ENCODE peak calls at places on chromosomes 12 and 14, in six cellular contexts. T is stomach; I is naive thymus-derived CD4-positive, alpha-beta T cell; Q is K562; K is CD4-positive, alpha-beta memory T cell; D is sigmoid colon. Y is an unnamed sample.
A peak's percentile ranks its signal among the peaks of the same experiment; 100 is the strongest.

GRCh38 chr12:44246481-44247105 is 410.7 kb downstream of the TMEM117 start:
- DNase-seq in T (no peak), I (no peak), Q (no peak), K (no peak), D (no peak), Y (no peak)

GRCh38 chr12:124148481-124148880 is 146.4 kb upstream of the RFLNA start:
- DNase-seq in T (no peak), I (no peak), Q (no peak), K (no peak), D (no peak), Y (no peak)

GRCh38 chr12:82765971-82766705 is 79.4 kb downstream of the TMTC2 start:
- DNase-seq in T (no peak), I (no peak), Q (no peak), K (no peak), D (no peak), Y (no peak)

GRCh38 chr14:24067133-24068082 is 4.0 kb upstream of the CPNE6 start:
- DNase-seq in T (no peak), I (no peak), Q (no peak), K (no peak), D (peak; percentile 40), Y (no peak)

GRCh38 chr12:117151195-117152031 is 38.9 kb downstream of the FBXO21 start:
- DNase-seq in T (peak; percentile 60), I (no peak), Q (peak; percentile 84), K (no peak), D (peak; percentile 80), Y (peak; percentile 48)

GRCh38 chr12:125892276-125892675 is 827.0 kb downstream of the AACS start:
- DNase-seq in T (no peak), I (no peak), Q (no peak), K (no peak), D (no peak), Y (no peak)

GRCh38 chr14:65846469-65846868 is 433.9 kb downstream of the FUT8 start:
- DNase-seq in T (no peak), I (no peak), Q (no peak), K (peak; percentile 69), D (no peak), Y (no peak)

GRCh38 chr12:53073881-53074280 is 5.3 kb downstream of the SPRYD3 start:
- DNase-seq in T (no peak), I (no peak), Q (no peak), K (no peak), D (peak; percentile 89), Y (no peak)

GRCh38 chr14:65373671-65374039 is 38.9 kb upstream of the FUT8 start:
- DNase-seq in T (peak; percentile 29), I (no peak), Q (no peak), K (no peak), D (no peak), Y (no peak)

GRCh38 chr14:59455411-59455810 is 9.8 kb downstream of the GPR135 start:
- DNase-seq in T (no peak), I (no peak), Q (no peak), K (no peak), D (no peak), Y (no peak)

DNA sequence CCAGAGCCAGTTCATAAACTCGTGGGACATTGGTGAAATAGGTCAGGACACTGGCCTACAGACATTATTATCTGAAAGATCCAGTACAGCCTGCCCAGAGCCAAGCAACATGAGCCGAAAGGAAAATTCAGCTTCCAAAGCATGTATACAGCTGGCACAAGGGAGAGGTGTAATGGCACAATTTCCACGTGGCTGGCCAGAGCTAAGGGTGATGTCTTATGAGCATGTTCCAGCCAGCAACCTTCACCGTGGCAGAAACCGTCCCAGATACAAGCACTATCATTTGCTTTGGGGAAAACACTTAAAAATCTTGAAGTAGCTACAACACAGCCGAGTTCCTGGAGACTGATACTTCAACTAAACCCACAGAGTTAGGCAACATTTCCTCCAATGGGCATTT is 44.6 kb downstream of the CORO1C start:
- DNase-seq in T (no peak), I (no peak), Q (no peak), K (no peak), D (no peak), Y (no peak)
- H3K4me1 ChIP-seq in T (peaks cover 86% of the 10 kb centered on the region), I (peaks cover 23% of the 10 kb centered on the region), Q (peaks cover 22% of the 10 kb centered on the region), K (peaks cover 43% of the 10 kb centered on the region), D (peaks cover 95% of the 10 kb centered on the region), Y (peaks cover 2% of the 10 kb centered on the region)

GRCh38 chr14:100060766-100061165 is 4.5 kb upstream of the EVL start:
- DNase-seq in T (no peak), I (no peak), Q (no peak), K (no peak), D (no peak), Y (no peak)

GRCh38 chr14:100056431-100056830 is 8.8 kb upstream of the EVL start:
- DNase-seq in T (no peak), I (no peak), Q (no peak), K (no peak), D (no peak), Y (no peak)

GRCh38 chr14:100056964-100057817 is 8.0 kb upstream of the EVL start:
- DNase-seq in T (no peak), I (no peak), Q (peak; percentile 45), K (peak; percentile 68), D (no peak), Y (no peak)

GRCh38 chr14:100058777-100059432 is 6.3 kb upstream of the EVL start:
- DNase-seq in T (no peak), I (no peak), Q (no peak), K (no peak), D (no peak), Y (no peak)

DNA sequence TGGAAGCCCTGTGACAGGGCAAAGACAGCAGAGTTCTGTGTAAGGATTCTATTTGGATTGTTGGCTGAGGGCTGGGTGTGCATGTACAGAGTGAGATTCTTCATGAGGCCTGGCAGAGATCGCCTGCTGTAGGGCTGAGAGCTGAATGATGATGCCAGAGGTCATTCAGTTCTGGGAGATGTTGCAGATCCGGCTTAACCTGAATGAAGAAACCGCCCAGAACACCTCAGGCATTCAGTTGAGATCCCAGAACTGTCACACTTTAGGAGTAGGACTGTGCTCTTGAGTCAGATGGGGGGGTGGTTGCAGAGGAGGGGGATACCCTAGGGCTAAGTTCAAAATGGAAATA is 5.8 kb upstream of the EVL start:
- DNase-seq in T (no peak), I (no peak), Q (no peak), K (no peak), D (no peak), Y (no peak)
- H3K4me1 ChIP-seq in T (peaks cover 36% of the 10 kb centered on the region), I (peaks cover 70% of the 10 kb centered on the region), Q (no peaks in the 10 kb centered on the region), K (peaks cover 78% of the 10 kb centered on the region), D (peaks cover 12% of the 10 kb centered on the region), Y (no peaks in the 10 kb centered on the region)

GRCh38 chr14:102487204-102487577 is 22.4 kb downstream of the ANKRD9 start:
- DNase-seq in T (no peak), I (no peak), Q (no peak), K (no peak), D (no peak), Y (no peak)
- H3K4me1 ChIP-seq in T (peaks cover 8% of the 10 kb centered on the region), I (no peaks in the 10 kb centered on the region), Q (peaks cover 4% of the 10 kb centered on the region), K (no peaks in the 10 kb centered on the region), D (peaks cover 10% of the 10 kb centered on the region), Y (no peaks in the 10 kb centered on the region)

GRCh38 chr12:11672833-11673232 is 23.4 kb downstream of the ETV6 start:
- DNase-seq in T (no peak), I (no peak), Q (no peak), K (no peak), D (no peak), Y (no peak)
- H3K4me1 ChIP-seq in T (peaks cover 87% of the 10 kb centered on the region), I (no peaks in the 10 kb centered on the region), Q (no peaks in the 10 kb centered on the region), K (peaks cover 48% of the 10 kb centered on the region), D (peaks cover 85% of the 10 kb centered on the region), Y (peaks cover 3% of the 10 kb centered on the region)

DNA sequence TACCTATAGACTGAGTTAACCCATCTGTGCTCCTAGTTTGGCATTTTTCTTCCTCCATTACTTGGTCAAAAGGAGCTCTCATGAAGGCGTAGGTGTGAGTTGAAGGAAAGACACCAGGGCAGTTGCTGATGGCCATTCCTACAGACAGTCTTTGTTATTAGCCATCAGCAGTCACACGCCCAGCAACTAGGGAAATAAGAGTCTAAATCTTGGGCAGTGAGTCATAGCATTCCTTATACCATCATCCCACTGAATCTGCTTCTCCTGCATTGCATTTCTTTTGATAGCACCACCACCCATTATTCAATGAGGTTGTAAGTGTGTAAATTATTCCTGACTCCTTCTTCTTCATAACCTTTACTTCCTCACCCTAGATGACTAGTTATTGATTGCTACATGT is 150.9 kb upstream of the IGF1 start:
- DNase-seq in T (no peak), I (no peak), Q (no peak), K (no peak), D (no peak), Y (no peak)
- H3K4me1 ChIP-seq in T (no peaks in the 10 kb centered on the region), I (no peaks in the 10 kb centered on the region), Q (no peaks in the 10 kb centered on the region), K (no peaks in the 10 kb centered on the region), D (no peaks in the 10 kb centered on the region), Y (no peaks in the 10 kb centered on the region)